ENCODE peak calls at places on chromosomes 13 and 19, in five cellular contexts. V, E, Z, Q and R are unnamed samples.

GRCh38 chr19:18002347-18002850 is 5.6 kb upstream of the ARRDC2 start:
- DNase-seq in Q (peak), Z (no peak), E (no peak), V (no peak), R (no peak)

GRCh38 chr13:77523834-77524728 is 11.4 kb upstream of the SCEL start:
- DNase-seq in V (no peak), Z (no peak), Q (no peak), E (no peak), R (no peak)

GRCh38 chr19:11267316-11268085 is 5.2 kb upstream of the DOCK6 start:
- DNase-seq in V (no peak), E (no peak), Q (no peak), Z (no peak), R (no peak)

GRCh38 chr19:13208131-13208963 is 58.1 kb downstream of the IER2 start:
- DNase-seq in Q (peak), Z (no peak), E (peak), V (peak), R (no peak)

GRCh38 chr19:16668176-16668575 is 7.2 kb downstream of the TMEM38A start:
- DNase-seq in Z (no peak), E (no peak), V (no peak), Q (no peak), R (no peak)

GRCh38 chr19:4051175-4052101 is 15.3 kb downstream of the ZBTB7A start:
- DNase-seq in V (no peak), E (no peak), Z (no peak), Q (peak), R (no peak)

GRCh38 chr13:79659161-79659560 is 178.2 kb downstream of the NDFIP2 start:
- DNase-seq in V (no peak), Q (peak), Z (no peak), E (peak), R (no peak)

GRCh38 chr19:10748924-10749434 is 31.1 kb downstream of the DNM2 start:
- DNase-seq in Z (no peak), V (no peak), E (no peak), Q (peak), R (no peak)

GRCh38 chr13:101930331-101930730 is 471.5 kb downstream of the FGF14 start:
- DNase-seq in Q (no peak), E (no peak), V (no peak), Z (no peak), R (no peak)

GRCh38 chr13:113629814-113630213 is 28.2 kb downstream of the ATP4B start:
- DNase-seq in Q (no peak), E (no peak), Z (peak), V (no peak), R (no peak)

GRCh38 chr19:14155371-14155770 is 19.0 kb upstream of the ASF1B start:
- DNase-seq in Z (no peak), Q (no peak), E (no peak), V (no peak), R (no peak)

GRCh38 chr19:11152318-11153062 is 3.1 kb downstream of the SPC24 start:
- DNase-seq in Q (peak), Z (no peak), E (no peak), V (no peak), R (no peak)

GRCh38 chr13:48561461-48562224 is 28.8 kb upstream of the RCBTB2 start:
- DNase-seq in Z (no peak), E (no peak), V (no peak), Q (no peak), R (no peak)
- TF ChIP-seq CTCF in Z (no peak), E (no peak), V (no peak), Q (no peak), R (no peak)

GRCh38 chr13:94550030-94550738 is 45.8 kb downstream of the TGDS start:
- DNase-seq in Q (peak), V (peak), Z (peak), E (no peak), R (peak)

GRCh38 chr13:94552095-94552494 is 43.9 kb downstream of the TGDS start:
- DNase-seq in Z (no peak), V (no peak), E (no peak), Q (no peak), R (no peak)

GRCh38 chr13:94548382-94549240 is 47.3 kb downstream of the TGDS start:
- DNase-seq in Z (no peak), V (no peak), E (no peak), Q (peak), R (no peak)

GRCh38 chr13:94546071-94546839 is 49.7 kb downstream of the TGDS start:
- DNase-seq in Z (no peak), E (no peak), Q (no peak), V (no peak), R (no peak)

DNA sequence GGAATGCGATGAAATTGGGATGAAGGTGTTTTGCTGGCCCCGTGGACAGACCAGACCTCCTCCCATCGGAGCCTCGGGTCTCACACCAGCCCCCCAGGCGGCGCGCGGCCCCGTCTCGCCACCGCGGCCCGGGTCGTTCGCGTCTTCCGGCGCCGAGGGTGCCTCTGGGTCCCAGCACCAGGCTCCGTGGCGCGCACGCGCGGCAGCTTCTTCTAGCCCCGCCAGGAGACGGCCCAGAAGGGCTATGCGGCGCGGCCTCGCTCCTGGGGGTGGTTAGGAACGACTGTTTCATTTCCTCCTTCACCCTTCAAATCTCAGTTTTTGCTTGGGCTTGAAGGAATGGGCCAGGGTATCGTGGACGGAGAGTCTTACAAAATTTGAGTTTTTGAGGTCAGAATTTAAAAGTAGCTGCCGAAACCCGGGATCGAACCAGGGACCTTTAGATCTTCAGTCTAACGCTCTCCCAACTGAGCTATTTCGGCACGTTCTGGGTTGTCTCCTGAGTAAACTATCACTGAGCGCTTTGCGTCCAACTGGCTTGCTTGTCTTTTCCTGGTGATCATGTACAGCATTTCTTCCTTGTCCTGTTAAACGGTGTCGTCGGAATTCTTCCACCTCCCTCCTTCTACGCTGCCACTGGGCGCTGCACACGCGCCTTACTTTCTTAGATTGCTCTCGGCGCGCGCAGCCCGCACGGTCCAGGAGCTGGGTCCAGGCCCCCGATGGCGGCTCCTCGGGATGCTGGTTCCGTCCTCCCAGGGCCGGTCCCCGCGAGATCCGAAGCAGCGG is 46.5 kb downstream of the TGDS start:
- DNase-seq in V (peak), Q (peak), Z (peak), E (peak), R (peak)
- TF ChIP-seq CTCF in V (no peak), Q (no peak), Z (no peak), E (no peak), R (peak)

GRCh38 chr13:39417131-39417530 is 185.9 kb downstream of the LHFPL6 start:
- DNase-seq in E (peak), Q (no peak), V (no peak), Z (no peak), R (no peak)
- TF ChIP-seq CTCF in E (peak), Q (no peak), V (no peak), Z (peak), R (peak)

GRCh38 chr19:8477889-8478288 is 24.6 kb downstream of the PRAM1 start:
- DNase-seq in V (no peak), E (no peak), Z (no peak), Q (no peak), R (no peak)
- TF ChIP-seq CTCF in V (no peak), E (no peak), Z (no peak), Q (no peak), R (no peak)

GRCh38 chr19:23996549-23996948 is 81.9 kb downstream of the ZNF726 start:
- DNase-seq in Q (no peak), V (no peak), Z (no peak), E (no peak), R (no peak)
- TF ChIP-seq CTCF in Q (peak), V (peak), Z (peak), E (peak), R (peak)

DNA sequence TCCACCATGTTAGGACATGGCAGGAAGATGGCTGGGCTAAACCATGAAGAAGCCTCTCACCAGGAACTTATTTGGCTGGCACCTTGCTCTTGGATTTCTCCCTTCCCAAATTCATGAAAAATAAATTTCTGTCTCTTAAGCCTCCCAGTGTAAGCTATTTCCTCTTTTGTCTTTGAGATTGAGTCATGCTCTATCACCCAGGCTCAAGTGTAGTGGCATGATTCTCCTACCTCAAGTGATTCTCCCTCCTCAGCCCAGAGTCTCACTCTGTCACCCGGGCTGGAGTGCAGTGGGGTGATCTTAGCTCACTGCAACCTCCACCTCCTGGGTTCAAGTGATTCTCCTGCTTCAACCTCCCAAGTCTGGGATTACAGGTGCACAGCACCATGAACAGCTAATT is 12.6 kb downstream of the ZNF888 start:
- DNase-seq in E (no peak), Q (no peak), Z (no peak), V (no peak), R (no peak)
- TF ChIP-seq CTCF in E (no peak), Q (no peak), Z (no peak), V (no peak), R (no peak)

GRCh38 chr13:97028441-97029299 is 34.4 kb upstream of the OXGR1 start:
- DNase-seq in Q (peak), V (peak), E (peak), Z (peak), R (peak)

GRCh38 chr13:97026759-97027555 is 32.7 kb upstream of the OXGR1 start:
- DNase-seq in E (no peak), Q (no peak), Z (no peak), V (no peak), R (no peak)

DNA sequence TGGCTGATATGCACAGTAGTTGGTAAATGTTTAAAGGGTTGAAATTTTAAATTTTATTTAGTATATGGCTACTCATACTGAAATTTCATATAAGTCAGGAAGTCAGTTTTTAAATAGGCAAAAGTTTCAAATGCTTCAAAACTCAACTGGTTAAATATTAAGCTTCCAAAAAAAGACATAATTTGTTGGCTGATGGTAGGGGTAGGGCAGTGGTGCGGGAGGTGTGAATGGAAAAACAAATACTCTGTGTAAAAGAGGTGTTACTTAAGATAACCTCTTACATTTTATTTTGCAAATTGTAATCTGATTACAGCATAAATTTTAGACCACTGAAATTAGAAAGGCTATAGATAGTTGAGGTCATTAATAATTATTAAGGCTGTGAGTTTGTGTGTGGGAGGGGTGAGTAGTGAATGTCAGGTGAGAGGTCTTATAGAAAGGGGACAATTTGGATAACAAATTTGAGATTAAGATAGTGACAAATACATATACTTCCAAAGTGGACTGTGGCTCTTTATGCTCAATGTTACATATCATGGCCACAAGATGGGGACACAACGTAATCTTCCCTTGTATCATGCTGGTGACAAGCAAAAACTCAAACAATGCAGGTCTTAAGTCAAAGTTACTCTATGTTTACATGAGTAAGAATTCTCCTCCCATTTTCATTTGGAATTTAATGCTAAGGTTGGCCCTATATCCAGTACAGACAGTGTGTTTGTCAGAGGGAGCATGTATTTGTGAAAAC is 36.6 kb upstream of the OXGR1 start:
- DNase-seq in E (no peak), Q (no peak), V (no peak), Z (no peak), R (no peak)
- TF ChIP-seq CTCF in E (peak), Q (peak), V (peak), Z (peak), R (peak)

GRCh38 chr19:35657904-35658700 is 8.2 kb upstream of the UPK1A start:
- DNase-seq in Q (no peak), V (no peak), E (no peak), Z (no peak), R (no peak)
- TF ChIP-seq CTCF in Q (no peak), V (no peak), E (peak), Z (peak), R (no peak)

DNA sequence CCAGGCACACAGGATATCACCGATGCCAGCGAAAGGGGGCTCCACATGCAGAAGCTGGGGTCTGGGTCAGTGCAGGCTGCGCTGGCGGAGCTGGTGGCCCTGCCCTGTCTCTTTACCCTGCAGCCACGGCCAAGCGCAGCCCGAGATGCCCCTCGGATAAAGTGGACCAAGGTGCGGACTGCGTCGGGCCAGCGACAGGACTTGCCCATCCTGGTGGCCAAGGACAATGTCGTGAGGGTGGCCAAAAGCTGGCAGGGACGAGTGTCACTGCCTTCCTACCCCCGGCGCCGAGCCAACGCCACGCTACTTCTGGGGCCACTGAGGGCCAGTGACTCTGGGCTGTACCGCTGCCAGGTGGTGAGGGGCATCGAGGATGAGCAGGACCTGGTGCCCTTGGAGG is 7.2 kb downstream of the NCAN start:
- DNase-seq in V (no peak), E (no peak), Z (no peak), Q (no peak), R (no peak)
- TF ChIP-seq CTCF in V (no peak), E (no peak), Z (no peak), Q (no peak), R (no peak)